ENCODE peak calls at places on chromosomes 1 and 21, in five cellular contexts. M is neuronal stem cell, P is mesendoderm, B is IMR-90, H is H9. G is an unnamed sample.

GRCh38 chr1:16980473-16981268 is at the start of gene MFAP2:
- DNase-seq in B (no peak), H (peak), P (peak), M (no peak), G (peak)

GRCh38 chr1:167821969-167822685 is 91.8 kb downstream of the ADCY10 start:
- DNase-seq in H (no peak), M (no peak), P (peak), B (peak), G (no peak)

GRCh38 chr1:31412732-31413404 is at the start of gene SERINC2:
- DNase-seq in M (peak), H (peak), P (peak), B (no peak), G (no peak)

GRCh38 chr1:81590171-81590570 is 210.6 kb upstream of the ADGRL2 start:
- DNase-seq in M (no peak), B (peak), H (no peak), P (no peak), G (no peak)

GRCh38 chr1:183404456-183404855 is 13.7 kb downstream of the NMNAT2 start:
- DNase-seq in H (no peak), P (no peak), M (no peak), B (no peak), G (no peak)

GRCh38 chr1:181417915-181418314 is 65.4 kb upstream of the CACNA1E start:
- DNase-seq in B (no peak), M (no peak), P (no peak), H (no peak), G (no peak)

GRCh38 chr1:164787834-164788231 is 228.8 kb downstream of the PBX1 start:
- DNase-seq in H (no peak), B (no peak), P (peak), M (no peak), G (no peak)

GRCh38 chr1:26542781-26543443 is 13.4 kb downstream of the RPS6KA1 start:
- DNase-seq in B (no peak), P (no peak), H (no peak), M (no peak), G (no peak)

GRCh38 chr1:209823143-209824041 is 4.4 kb upstream of the UTP25 start:
- DNase-seq in M (peak), P (peak), H (no peak), B (peak), G (peak)

DNA sequence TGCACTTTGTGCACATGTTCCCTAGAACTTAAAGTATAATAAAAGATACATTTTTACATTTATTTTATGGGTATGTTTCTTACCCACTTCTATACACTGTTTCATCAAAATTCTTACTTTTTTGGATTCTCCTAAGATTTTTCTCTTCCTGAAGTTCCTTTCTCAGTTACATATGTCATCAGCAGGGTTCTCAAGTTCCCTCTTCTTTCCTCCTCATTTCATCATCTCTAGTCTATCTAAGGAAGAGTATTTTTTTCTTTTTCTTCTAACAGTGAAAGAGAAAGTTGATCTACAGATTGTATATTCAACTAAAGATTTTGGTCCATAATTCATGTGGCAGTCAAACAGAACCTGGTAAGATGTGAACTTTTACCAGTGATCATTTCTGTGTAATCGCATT is 41.2 kb upstream of the CYYR1 start:
- DNase-seq in M (no peak), P (peak), H (no peak), B (no peak), G (peak)
- H3K9ac ChIP-seq in M (no peak), P (no peak), H (no peak), B (no peak), G (no peak)

GRCh38 chr21:36478941-36479340 is 981 bp downstream of the CLDN14 start:
- DNase-seq in B (no peak), H (peak), P (peak), M (no peak), G (no peak)
- H2BK15ac ChIP-seq in B (peak), H (no peak), P (no peak), M (no peak), G (no peak)

GRCh38 chr1:22786719-22787489 is 76.3 kb downstream of the EPHB2 start:
- DNase-seq in P (no peak), H (no peak), M (no peak), B (no peak), G (no peak)
- H3K9ac ChIP-seq in P (no peak), H (no peak), M (no peak), B (no peak), G (no peak)

GRCh38 chr1:53539226-53539625 is 80.0 kb downstream of the DMRTB1 start:
- DNase-seq in M (no peak), H (no peak), P (no peak), B (no peak), G (no peak)
- H2BK15ac ChIP-seq in M (no peak), H (no peak), P (no peak), B (peak), G (no peak)

GRCh38 chr1:162069334-162070093 is at the start of gene NOS1AP:
- DNase-seq in B (no peak), M (peak), H (peak), P (peak), G (peak)

GRCh38 chr1:162072770-162073169 is 3.3 kb downstream of the NOS1AP start:
- DNase-seq in M (no peak), H (no peak), P (no peak), B (no peak), G (no peak)

GRCh38 chr1:162070825-162071224 is 1.3 kb downstream of the NOS1AP start:
- DNase-seq in H (peak), P (peak), B (no peak), M (no peak), G (no peak)

GRCh38 chr1:162074548-162074947 is 5.1 kb downstream of the NOS1AP start:
- DNase-seq in M (no peak), P (peak), H (no peak), B (no peak), G (no peak)

DNA sequence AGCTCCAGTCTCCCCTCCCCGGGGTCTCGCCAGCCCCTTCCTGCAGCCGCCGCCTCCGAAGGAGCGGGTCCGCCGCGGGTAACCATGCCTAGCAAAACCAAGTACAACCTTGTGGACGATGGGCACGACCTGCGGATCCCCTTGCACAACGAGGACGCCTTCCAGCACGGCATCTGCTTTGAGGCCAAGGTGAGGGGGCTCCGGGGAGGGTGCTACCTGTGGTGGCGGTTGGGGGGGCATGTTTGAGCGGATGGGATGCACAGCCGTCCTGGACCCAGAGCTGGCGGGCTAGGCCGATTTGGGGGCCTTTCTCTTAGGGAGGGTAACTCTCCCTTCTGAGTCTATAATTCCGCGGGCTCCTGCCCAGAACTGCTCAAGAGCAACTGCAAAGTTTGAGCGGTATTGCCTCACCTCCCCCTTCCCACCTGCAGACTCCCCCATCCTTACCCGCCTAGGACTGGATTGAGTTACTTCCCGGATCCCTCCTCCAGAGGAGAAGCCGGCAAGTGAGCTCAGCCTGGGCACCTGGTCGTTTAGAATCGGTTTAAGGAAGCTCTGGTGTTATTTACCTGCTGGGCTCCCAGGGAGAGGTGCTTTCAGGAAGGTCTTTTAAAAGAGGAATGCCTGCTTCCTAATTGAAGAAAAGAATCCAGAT is 730 bp downstream of the NOS1AP start:
- DNase-seq in B (no peak), H (peak), M (no peak), P (peak), G (no peak)
- H3K9ac ChIP-seq in B (peak), H (peak), M (peak), P (peak), G (peak)

GRCh38 chr1:203080456-203080855 is 5.4 kb downstream of the MYOG start:
- DNase-seq in M (no peak), H (no peak), B (no peak), P (no peak), G (no peak)
- H2BK15ac ChIP-seq in M (no peak), H (no peak), B (no peak), P (no peak), G (no peak)

DNA sequence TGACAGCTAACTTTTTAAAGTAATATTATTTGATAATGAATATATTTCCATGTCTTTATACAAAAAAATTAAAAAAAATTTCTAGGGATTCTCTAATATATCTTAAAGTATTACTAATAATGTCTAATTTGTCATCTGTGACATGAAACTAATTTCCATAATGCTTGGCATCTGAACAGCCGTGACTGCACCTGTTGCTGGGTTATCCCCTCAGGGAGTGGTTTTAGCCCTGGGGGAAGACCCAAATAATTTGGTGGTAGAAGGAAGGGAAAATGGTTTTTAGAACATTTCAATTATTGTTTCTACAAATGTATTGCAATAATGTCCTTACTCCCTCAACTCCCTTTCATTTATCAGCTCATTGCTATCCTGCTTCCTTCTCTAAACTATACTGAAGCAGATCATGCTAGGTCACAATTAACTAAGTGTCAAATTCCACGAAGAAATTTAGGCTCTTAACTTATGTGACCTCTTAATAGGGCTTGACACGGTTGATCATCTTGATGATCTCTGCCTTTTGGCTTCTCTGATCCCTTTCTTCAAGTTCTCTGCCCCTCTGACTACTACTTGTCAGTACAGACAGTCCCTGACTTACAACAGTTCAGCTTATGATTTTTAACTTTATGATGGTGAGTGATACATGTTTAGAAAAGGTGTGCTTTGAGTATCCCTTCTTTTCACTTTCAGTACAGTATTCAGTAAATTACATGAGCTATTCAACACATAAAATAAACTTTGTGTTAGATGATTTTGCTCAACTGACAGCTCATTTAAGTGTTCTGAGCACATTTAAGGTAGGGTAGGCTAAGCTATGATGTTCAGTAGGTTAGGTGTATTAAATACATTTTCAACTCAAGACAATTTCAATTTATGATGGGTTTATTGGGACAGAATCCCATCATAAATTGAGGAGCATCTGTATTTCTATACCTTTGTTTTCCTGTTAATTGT is 26.4 kb upstream of the DPH5 start:
- DNase-seq in P (no peak), B (no peak), M (no peak), H (no peak), G (no peak)
- H3K9ac ChIP-seq in P (no peak), B (no peak), M (no peak), H (no peak), G (no peak)

GRCh38 chr1:54410359-54410758 is 4.2 kb upstream of the SSBP3 start:
- DNase-seq in H (no peak), P (no peak), B (no peak), M (no peak), G (no peak)

GRCh38 chr1:54407201-54407956 is 1.2 kb upstream of the SSBP3 start:
- DNase-seq in P (peak), B (peak), H (peak), M (peak), G (peak)

GRCh38 chr1:54409156-54410142 is 3.3 kb upstream of the SSBP3 start:
- DNase-seq in M (no peak), P (peak), H (no peak), B (no peak), G (no peak)

GRCh38 chr1:54407957-54408700 is 1.9 kb upstream of the SSBP3 start:
- DNase-seq in H (no peak), B (peak), M (no peak), P (peak), G (peak)

GRCh38 chr1:54408701-54409066 is 2.5 kb upstream of the SSBP3 start:
- DNase-seq in M (no peak), P (no peak), B (no peak), H (no peak), G (no peak)
- H2BK15ac ChIP-seq in M (peak), P (peak), B (peak), H (no peak), G (no peak)